ENCODE peak calls at places on chromosomes 1 and 21, in eight cellular contexts. B is astrocyte of the spinal cord, E is GM10248, W is GM13977, I is colonic mucosa, M is astrocyte, K is cardiac muscle cell, D is M059J. Z is an unnamed sample.

GRCh38 chr1:109783436-109783835 is 19.7 kb upstream of the EPS8L3 start:
- DNase-seq in B (no peak), E (no peak), W (no peak), I (no peak), M (peak; percentile 81), K (peak; percentile 45), D (peak; percentile 97), Z (peak; percentile 95)

GRCh38 chr1:20521960-20522861 is 14.3 kb upstream of the MUL1 start:
- DNase-seq in B (peak; percentile 77), E (peak; percentile 65), W (peak; percentile 54), I (peak; percentile 88), M (peak; percentile 34), K (peak; percentile 85), D (peak; percentile 81), Z (peak; percentile 69)

GRCh38 chr1:163178628-163179027 is 24.1 kb downstream of the RGS5 start:
- DNase-seq in B (no peak), E (no peak), W (no peak), I (no peak), M (no peak), K (no peak), D (no peak), Z (no peak)

GRCh38 chr1:91660708-91661107 is 160.1 kb downstream of the CDC7 start:
- DNase-seq in B (no peak), E (no peak), W (no peak), I (no peak), M (no peak), K (no peak), D (no peak), Z (no peak)

GRCh38 chr1:5742801-5743200 is 249.4 kb downstream of the NPHP4 start:
- DNase-seq in B (no peak), E (no peak), W (no peak), I (no peak), M (no peak), K (no peak), D (no peak), Z (no peak)

GRCh38 chr1:34108269-34108668 is 56.8 kb downstream of the CSMD2 start:
- DNase-seq in B (no peak), E (no peak), W (no peak), I (no peak), M (no peak), K (peak; percentile 25), D (no peak), Z (no peak)

GRCh38 chr1:17831619-17832018 is 76.5 kb downstream of the ACTL8 start:
- DNase-seq in B (peak; percentile 41), E (no peak), W (no peak), I (peak; percentile 22), M (peak; percentile 39), K (peak; percentile 87), D (peak; percentile 49), Z (peak; percentile 49)

GRCh38 chr1:43238991-43239469 is 30.8 kb upstream of the TMEM125 start:
- DNase-seq in B (no peak), E (no peak), W (no peak), I (no peak), M (no peak), K (no peak), D (no peak), Z (no peak)

GRCh38 chr1:32151319-32151787 is 28.1 kb upstream of the TXLNA start:
- DNase-seq in B (peak; percentile 79), E (no peak), W (no peak), I (no peak), M (peak; percentile 71), K (peak; percentile 81), D (peak; percentile 38), Z (peak; percentile 15)

GRCh38 chr1:54940027-54940426 is 40.4 kb upstream of the TMEM61 start:
- DNase-seq in B (no peak), E (no peak), W (no peak), I (no peak), M (no peak), K (no peak), D (peak; percentile 51), Z (peak; percentile 62)

GRCh38 chr1:245997471-245998258 is 509.4 kb downstream of the SMYD3 start:
- DNase-seq in B (peak; percentile 72), E (no peak), W (no peak), I (no peak), M (peak; percentile 72), K (peak; percentile 46), D (peak; percentile 81), Z (peak; percentile 43)

GRCh38 chr1:17653728-17654351 is 101.3 kb upstream of the ACTL8 start:
- DNase-seq in B (peak; percentile 51), E (peak; percentile 56), W (peak; percentile 60), I (no peak), M (no peak), K (peak; percentile 71), D (peak; percentile 50), Z (no peak)

GRCh38 chr1:31155216-31155806 is 84.4 kb downstream of the NKAIN1 start:
- DNase-seq in B (peak; percentile 54), E (peak; percentile 80), W (peak; percentile 83), I (peak; percentile 76), M (peak; percentile 49), K (peak; percentile 80), D (peak; percentile 72), Z (no peak)

GRCh38 chr1:32332290-32333079 is 3.5 kb downstream of the MARCKSL1 start:
- DNase-seq in B (no peak), E (no peak), W (no peak), I (peak; percentile 50), M (no peak), K (peak; percentile 13), D (peak; percentile 60), Z (no peak)

GRCh38 chr1:151035167-151035566 is 1.2 kb upstream of the BNIPL start:
- DNase-seq in B (no peak), E (no peak), W (no peak), I (no peak), M (no peak), K (no peak), D (no peak), Z (no peak)

GRCh38 chr21:44766014-44766817 is 35.4 kb downstream of the UBE2G2 start:
- DNase-seq in B (no peak), E (no peak), W (no peak), I (no peak), M (no peak), K (no peak), D (no peak), Z (no peak)

GRCh38 chr21:40253112-40253511 is 385.9 kb downstream of the PCP4 start:
- DNase-seq in B (no peak), E (no peak), W (no peak), I (no peak), M (no peak), K (no peak), D (no peak), Z (no peak)

GRCh38 chr1:29698033-29698432 is 461.7 kb downstream of the PTPRU start:
- DNase-seq in B (peak; percentile 62), E (no peak), W (no peak), I (peak; percentile 23), M (peak; percentile 64), K (peak; percentile 40), D (peak; percentile 67), Z (peak; percentile 51)

GRCh38 chr1:148263128-148263905 is 111.2 kb upstream of the NBPF11 start:
- DNase-seq in B (peak; percentile 88), E (peak; percentile 76), W (peak; percentile 74), I (peak; percentile 64), M (peak; percentile 79), K (peak; percentile 86), D (peak; percentile 79), Z (peak; percentile 90)

GRCh38 chr1:118998171-118998570 is 10.0 kb upstream of the TBX15 start:
- DNase-seq in B (no peak), E (no peak), W (no peak), I (no peak), M (no peak), K (no peak), D (peak; percentile 24), Z (peak; percentile 58)

GRCh38 chr1:171869097-171869496 is 27.8 kb downstream of the DNM3 start:
- DNase-seq in B (no peak), E (no peak), W (no peak), I (no peak), M (no peak), K (no peak), D (peak; percentile 23), Z (peak; percentile 56)

GRCh38 chr1:9711466-9712020 is 60.0 kb downstream of the PIK3CD start:
- DNase-seq in B (no peak), E (no peak), W (no peak), I (no peak), M (no peak), K (no peak), D (no peak), Z (no peak)

GRCh38 chr1:53631622-53632310 is 107.2 kb downstream of the GLIS1 start:
- DNase-seq in B (no peak), E (no peak), W (no peak), I (no peak), M (no peak), K (no peak), D (no peak), Z (peak; percentile 48)

GRCh38 chr1:30744060-30744756 is 13.4 kb downstream of the LAPTM5 start:
- DNase-seq in B (no peak), E (no peak), W (peak; percentile 57), I (no peak), M (no peak), K (no peak), D (peak; percentile 32), Z (no peak)

GRCh38 chr1:42379794-42380616 is 587 bp upstream of the RIMKLA start:
- DNase-seq in B (peak; percentile 17), E (peak; percentile 39), W (peak; percentile 38), I (no peak), M (peak; percentile 18), K (peak; percentile 47), D (peak; percentile 48), Z (peak; percentile 25)

GRCh38 chr1:187848321-187848720 is 1019.6 kb downstream of the PLA2G4A start:
- DNase-seq in B (no peak), E (no peak), W (no peak), I (no peak), M (no peak), K (no peak), D (no peak), Z (no peak)

GRCh38 chr1:17553970-17554369 is 14.5 kb downstream of the ARHGEF10L start:
- DNase-seq in B (peak; percentile 75), E (no peak), W (no peak), I (no peak), M (peak; percentile 79), K (no peak), D (peak; percentile 85), Z (peak; percentile 88)

GRCh38 chr1:87034351-87034750 is 119.9 kb downstream of the HS2ST1 start:
- DNase-seq in B (no peak), E (no peak), W (no peak), I (no peak), M (no peak), K (no peak), D (no peak), Z (no peak)

GRCh38 chr1:54407957-54408700 is 1.9 kb upstream of the SSBP3 start:
- DNase-seq in B (peak; percentile 81), E (no peak), W (no peak), I (no peak), M (peak; percentile 87), K (no peak), D (peak; percentile 95), Z (peak; percentile 91)

Z was measured in renal cortical epithelial cell.